ENCODE peak calls at places on chromosomes 2 and 18, in seven cellular contexts. One of them, this sample, is unnamed.

GRCh38 chr2:49860170-49860569 is 705.9 kb upstream of the FSHR start:
- DNase-seq in trophoblast cell: no peak
- DNase-seq in spleen: no peak
- DNase-seq in upper lobe of right lung: no peak
- DNase-seq in tibial nerve: no peak
- DNase-seq in IMR-90: no peak
- DNase-seq in tibial artery: no peak
- DNase-seq in this sample: no peak

GRCh38 chr18:48913201-48913600 is 37.6 kb downstream of the SMAD7 start:
- DNase-seq in trophoblast cell: no peak
- DNase-seq in spleen: peak; percentile 81
- DNase-seq in upper lobe of right lung: peak; percentile 62
- DNase-seq in tibial nerve: no peak
- DNase-seq in IMR-90: no peak
- DNase-seq in tibial artery: peak; percentile 52
- DNase-seq in this sample: peak; percentile 43

GRCh38 chr2:44748-45341 is 1.5 kb downstream of the FAM110C start:
- DNase-seq in trophoblast cell: no peak
- DNase-seq in spleen: no peak
- DNase-seq in upper lobe of right lung: no peak
- DNase-seq in tibial nerve: no peak
- DNase-seq in IMR-90: no peak
- DNase-seq in tibial artery: no peak
- DNase-seq in this sample: no peak

GRCh38 chr2:176682278-176682677 is 413.0 kb downstream of the MTX2 start:
- DNase-seq in trophoblast cell: no peak
- DNase-seq in spleen: no peak
- DNase-seq in upper lobe of right lung: no peak
- DNase-seq in tibial nerve: no peak
- DNase-seq in IMR-90: no peak
- DNase-seq in tibial artery: no peak
- DNase-seq in this sample: no peak

GRCh38 chr2:172556284-172557033 is 569 bp downstream of the PDK1 start:
- DNase-seq in trophoblast cell: peak; percentile 75
- DNase-seq in spleen: peak; percentile 95
- DNase-seq in upper lobe of right lung: peak; percentile 85
- DNase-seq in tibial nerve: peak; percentile 41
- DNase-seq in IMR-90: peak; percentile 62
- DNase-seq in tibial artery: peak; percentile 79
- DNase-seq in this sample: peak; percentile 54

GRCh38 chr2:8677646-8678592 is 3.9 kb upstream of the ID2 start:
- DNase-seq in trophoblast cell: peak; percentile 25
- DNase-seq in spleen: peak; percentile 84
- DNase-seq in upper lobe of right lung: peak; percentile 75
- DNase-seq in tibial nerve: peak; percentile 21
- DNase-seq in IMR-90: peak; percentile 54
- DNase-seq in tibial artery: peak; percentile 84
- DNase-seq in this sample: peak; percentile 39

GRCh38 chr2:19754907-19755306 is 146.9 kb downstream of the TTC32 start:
- DNase-seq in trophoblast cell: no peak
- DNase-seq in spleen: no peak
- DNase-seq in upper lobe of right lung: no peak
- DNase-seq in tibial nerve: no peak
- DNase-seq in IMR-90: no peak
- DNase-seq in tibial artery: no peak
- DNase-seq in this sample: no peak

GRCh38 chr2:205024822-205025518 is 479.7 kb downstream of the PARD3B start:
- DNase-seq in trophoblast cell: peak; percentile 92
- DNase-seq in spleen: no peak
- DNase-seq in upper lobe of right lung: no peak
- DNase-seq in tibial nerve: peak; percentile 34
- DNase-seq in IMR-90: peak; percentile 98
- DNase-seq in tibial artery: peak; percentile 79
- DNase-seq in this sample: no peak

GRCh38 chr2:39893616-39894015 is 114.6 kb upstream of the THUMPD2 start:
- DNase-seq in trophoblast cell: no peak
- DNase-seq in spleen: no peak
- DNase-seq in upper lobe of right lung: no peak
- DNase-seq in tibial nerve: no peak
- DNase-seq in IMR-90: no peak
- DNase-seq in tibial artery: no peak
- DNase-seq in this sample: no peak

GRCh38 chr2:38030590-38031326 is 45.2 kb downstream of the CYP1B1 start:
- DNase-seq in trophoblast cell: no peak
- DNase-seq in spleen: no peak
- DNase-seq in upper lobe of right lung: no peak
- DNase-seq in tibial nerve: peak; percentile 45
- DNase-seq in IMR-90: no peak
- DNase-seq in tibial artery: no peak
- DNase-seq in this sample: no peak

GRCh38 chr2:188693111-188693510 is 281.1 kb upstream of the COL3A1 start:
- DNase-seq in trophoblast cell: peak; percentile 50
- DNase-seq in spleen: peak; percentile 59
- DNase-seq in upper lobe of right lung: no peak
- DNase-seq in tibial nerve: no peak
- DNase-seq in IMR-90: no peak
- DNase-seq in tibial artery: no peak
- DNase-seq in this sample: no peak

GRCh38 chr2:148209598-148209997 is 188.7 kb downstream of the MBD5 start:
- DNase-seq in trophoblast cell: no peak
- DNase-seq in spleen: no peak
- DNase-seq in upper lobe of right lung: no peak
- DNase-seq in tibial nerve: no peak
- DNase-seq in IMR-90: no peak
- DNase-seq in tibial artery: no peak
- DNase-seq in this sample: no peak

GRCh38 chr2:101873543-101873942 is 118.2 kb upstream of the IL1R2 start:
- DNase-seq in trophoblast cell: peak; percentile 19
- DNase-seq in spleen: no peak
- DNase-seq in upper lobe of right lung: no peak
- DNase-seq in tibial nerve: no peak
- DNase-seq in IMR-90: no peak
- DNase-seq in tibial artery: no peak
- DNase-seq in this sample: no peak

GRCh38 chr18:35122586-35123224 is 81.5 kb downstream of the MAPRE2 start:
- DNase-seq in trophoblast cell: peak; percentile 28
- DNase-seq in spleen: no peak
- DNase-seq in upper lobe of right lung: no peak
- DNase-seq in tibial nerve: no peak
- DNase-seq in IMR-90: no peak
- DNase-seq in tibial artery: no peak
- DNase-seq in this sample: no peak

GRCh38 chr18:3262234-3263171 is 570 bp downstream of the MYL12B start:
- DNase-seq in trophoblast cell: peak; percentile 39
- DNase-seq in spleen: no peak
- DNase-seq in upper lobe of right lung: no peak
- DNase-seq in tibial nerve: no peak
- DNase-seq in IMR-90: no peak
- DNase-seq in tibial artery: no peak
- DNase-seq in this sample: peak; percentile 62

GRCh38 chr18:60452424-60452823 is 79.8 kb upstream of the MC4R start:
- DNase-seq in trophoblast cell: no peak
- DNase-seq in spleen: no peak
- DNase-seq in upper lobe of right lung: no peak
- DNase-seq in tibial nerve: no peak
- DNase-seq in IMR-90: peak; percentile 3
- DNase-seq in tibial artery: no peak
- DNase-seq in this sample: no peak

GRCh38 chr18:13179566-13180113 is 38.9 kb upstream of the LDLRAD4 start:
- DNase-seq in trophoblast cell: no peak
- DNase-seq in spleen: no peak
- DNase-seq in upper lobe of right lung: no peak
- DNase-seq in tibial nerve: no peak
- DNase-seq in IMR-90: no peak
- DNase-seq in tibial artery: no peak
- DNase-seq in this sample: no peak

GRCh38 chr2:139353874-139354273 is 573.7 kb upstream of the NXPH2 start:
- DNase-seq in trophoblast cell: no peak
- DNase-seq in spleen: no peak
- DNase-seq in upper lobe of right lung: no peak
- DNase-seq in tibial nerve: no peak
- DNase-seq in IMR-90: no peak
- DNase-seq in tibial artery: no peak
- DNase-seq in this sample: no peak

GRCh38 chr2:47058061-47058931 is 96.8 kb downstream of the STPG4 start:
- DNase-seq in trophoblast cell: peak; percentile 35
- DNase-seq in spleen: no peak
- DNase-seq in upper lobe of right lung: no peak
- DNase-seq in tibial nerve: peak; percentile 83
- DNase-seq in IMR-90: peak; percentile 72
- DNase-seq in tibial artery: peak; percentile 89
- DNase-seq in this sample: no peak

GRCh38 chr2:208320686-208321085 is 54.6 kb downstream of the PIKFYVE start:
- DNase-seq in trophoblast cell: no peak
- DNase-seq in spleen: peak; percentile 78
- DNase-seq in upper lobe of right lung: no peak
- DNase-seq in tibial nerve: peak; percentile 47
- DNase-seq in IMR-90: no peak
- DNase-seq in tibial artery: peak; percentile 91
- DNase-seq in this sample: no peak

GRCh38 chr2:43185146-43185545 is 41.3 kb downstream of the ZFP36L2 start:
- DNase-seq in trophoblast cell: no peak
- DNase-seq in spleen: no peak
- DNase-seq in upper lobe of right lung: no peak
- DNase-seq in tibial nerve: no peak
- DNase-seq in IMR-90: peak; percentile 21
- DNase-seq in tibial artery: no peak
- DNase-seq in this sample: no peak

GRCh38 chr18:76859474-76860339 is 37.4 kb downstream of the ZNF236 start:
- DNase-seq in trophoblast cell: no peak
- DNase-seq in spleen: no peak
- DNase-seq in upper lobe of right lung: no peak
- DNase-seq in tibial nerve: no peak
- DNase-seq in IMR-90: no peak
- DNase-seq in tibial artery: no peak
- DNase-seq in this sample: no peak

GRCh38 chr18:37564796-37565137 is 831 bp downstream of the CELF4 start:
- DNase-seq in trophoblast cell: peak; percentile 45
- DNase-seq in spleen: peak; percentile 77
- DNase-seq in upper lobe of right lung: peak; percentile 75
- DNase-seq in tibial nerve: peak; percentile 44
- DNase-seq in IMR-90: peak; percentile 21
- DNase-seq in tibial artery: no peak
- DNase-seq in this sample: no peak

GRCh38 chr2:74675090-74675489 is 21.0 kb downstream of the SEMA4F start:
- DNase-seq in trophoblast cell: peak; percentile 2
- DNase-seq in spleen: no peak
- DNase-seq in upper lobe of right lung: no peak
- DNase-seq in tibial nerve: no peak
- DNase-seq in IMR-90: no peak
- DNase-seq in tibial artery: no peak
- DNase-seq in this sample: no peak

GRCh38 chr2:33528551-33528950 is 52.1 kb downstream of the RASGRP3 start:
- DNase-seq in trophoblast cell: no peak
- DNase-seq in spleen: no peak
- DNase-seq in upper lobe of right lung: no peak
- DNase-seq in tibial nerve: no peak
- DNase-seq in IMR-90: no peak
- DNase-seq in tibial artery: no peak
- DNase-seq in this sample: no peak

GRCh38 chr2:54271236-54271635 is 15.2 kb upstream of the TSPYL6 start:
- DNase-seq in trophoblast cell: no peak
- DNase-seq in spleen: no peak
- DNase-seq in upper lobe of right lung: no peak
- DNase-seq in tibial nerve: no peak
- DNase-seq in IMR-90: no peak
- DNase-seq in tibial artery: no peak
- DNase-seq in this sample: no peak
- H3K4me3 ChIP-seq in trophoblast cell: no peak overlapping the region
- H3K4me3 ChIP-seq in spleen: no peak overlapping the region
- H3K4me3 ChIP-seq in upper lobe of right lung: no peak overlapping the region
- H3K4me3 ChIP-seq in tibial nerve: no peak overlapping the region
- H3K4me3 ChIP-seq in IMR-90: no peak overlapping the region
- H3K4me3 ChIP-seq in tibial artery: no peak overlapping the region
- H3K4me3 ChIP-seq in this sample: no peak overlapping the region

GRCh38 chr2:152221870-152222269 is 46.3 kb upstream of the STAM2 start:
- DNase-seq in trophoblast cell: no peak
- DNase-seq in spleen: no peak
- DNase-seq in upper lobe of right lung: no peak
- DNase-seq in tibial nerve: no peak
- DNase-seq in IMR-90: peak; percentile 76
- DNase-seq in tibial artery: no peak
- DNase-seq in this sample: no peak
- H3K27ac ChIP-seq in trophoblast cell: no peak overlapping the region
- H3K27ac ChIP-seq in spleen: no peak overlapping the region
- H3K27ac ChIP-seq in upper lobe of right lung: no peak overlapping the region
- H3K27ac ChIP-seq in tibial nerve: peak overlapping the region; percentile 83
- H3K27ac ChIP-seq in IMR-90: peak overlapping the region; percentile 7
- H3K27ac ChIP-seq in tibial artery: no peak overlapping the region
- H3K27ac ChIP-seq in this sample: no peak overlapping the region

DNA sequence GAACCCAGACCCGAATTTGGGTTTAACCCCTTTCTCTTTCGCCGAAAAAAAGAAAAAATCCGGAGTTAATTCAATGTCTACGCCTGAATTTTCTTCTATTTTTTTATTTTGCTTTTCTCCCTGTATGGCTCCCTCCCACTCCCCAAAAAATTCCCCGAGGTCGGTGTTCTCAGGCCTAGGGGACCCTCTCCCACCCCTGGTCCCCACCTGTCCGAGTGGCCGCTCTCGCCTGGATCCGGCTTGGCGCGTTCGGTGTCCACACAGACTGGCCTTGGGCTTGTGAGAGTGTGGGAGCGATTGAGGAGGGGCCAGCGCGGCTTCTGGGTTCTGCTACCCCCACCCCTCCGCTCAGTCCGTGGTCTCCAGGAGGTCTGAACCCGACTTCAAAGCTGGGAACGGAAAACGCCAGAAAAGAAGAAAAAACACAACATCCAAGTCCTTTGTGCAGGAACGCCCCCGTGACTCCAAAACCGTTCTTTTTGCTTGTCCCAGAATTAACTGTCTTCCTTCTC is 5.7 kb upstream of the EN1 start:
- DNase-seq in trophoblast cell: no peak
- DNase-seq in spleen: no peak
- DNase-seq in upper lobe of right lung: no peak
- DNase-seq in tibial nerve: no peak
- DNase-seq in IMR-90: no peak
- DNase-seq in tibial artery: peak; percentile 54
- DNase-seq in this sample: no peak
- H3K27me3 ChIP-seq in trophoblast cell: peaks cover 88% of the 10 kb centered on the region
- H3K27me3 ChIP-seq in spleen: peaks cover 99% of the 10 kb centered on the region
- H3K27me3 ChIP-seq in upper lobe of right lung: peaks cover 99% of the 10 kb centered on the region
- H3K27me3 ChIP-seq in tibial nerve: peaks cover 2% of the 10 kb centered on the region
- H3K27me3 ChIP-seq in IMR-90: peaks cover 95% of the 10 kb centered on the region
- H3K27me3 ChIP-seq in tibial artery: no peaks in the 10 kb centered on the region
- H3K27me3 ChIP-seq in this sample: peaks cover 65% of the 10 kb centered on the region

GRCh38 chr18:63158012-63158631 is 161.4 kb downstream of the BCL2 start:
- DNase-seq in trophoblast cell: no peak
- DNase-seq in spleen: no peak
- DNase-seq in upper lobe of right lung: no peak
- DNase-seq in tibial nerve: no peak
- DNase-seq in IMR-90: no peak
- DNase-seq in tibial artery: no peak
- DNase-seq in this sample: no peak
- H3K4me3 ChIP-seq in trophoblast cell: no peak overlapping the region
- H3K4me3 ChIP-seq in spleen: no peak overlapping the region
- H3K4me3 ChIP-seq in upper lobe of right lung: no peak overlapping the region
- H3K4me3 ChIP-seq in tibial nerve: no peak overlapping the region
- H3K4me3 ChIP-seq in IMR-90: no peak overlapping the region
- H3K4me3 ChIP-seq in tibial artery: peak overlapping the region; percentile 20
- H3K4me3 ChIP-seq in this sample: peak overlapping the region; percentile 69